ENCODE peak calls at places on chromosomes 12 and 14, in five cellular contexts. E is heart right ventricle, X is prostate gland, A is mesendoderm, I is psoas muscle. D is an unnamed sample.
A peak's percentile ranks its signal among the peaks of the same experiment; 100 is the strongest.

GRCh38 chr12:53298154-53298553 is 1.3 kb upstream of the MYG1 start:
- DNase-seq in E (no peak), X (no peak), A (no peak), I (no peak), D (no peak)

GRCh38 chr12:52969828-52970569 is 21.1 kb downstream of the KRT18 start:
- DNase-seq in E (no peak), X (peak; percentile 91), A (no peak), I (no peak), D (no peak)

GRCh38 chr12:2667716-2668440 is 126.9 kb upstream of the FKBP4 start:
- DNase-seq in E (no peak), X (no peak), A (no peak), I (no peak), D (no peak)

GRCh38 chr14:75258079-75258802 is 20.4 kb upstream of the FOS start:
- DNase-seq in E (no peak), X (peak; percentile 64), A (no peak), I (peak; percentile 87), D (no peak)

GRCh38 chr12:2396448-2396871 is 343.7 kb downstream of the CACNA1C start:
- DNase-seq in E (peak; percentile 48), X (peak; percentile 9), A (no peak), I (peak; percentile 51), D (no peak)

GRCh38 chr14:50452285-50452684 is 55.6 kb upstream of the CDKL1 start:
- DNase-seq in E (no peak), X (no peak), A (no peak), I (no peak), D (no peak)

GRCh38 chr12:40034712-40035111 is 71.2 kb downstream of the SLC2A13 start:
- DNase-seq in E (no peak), X (no peak), A (peak; percentile 51), I (no peak), D (no peak)

GRCh38 chr12:75058228-75058627 is 151.4 kb downstream of the KCNC2 start:
- DNase-seq in E (no peak), X (no peak), A (no peak), I (no peak), D (no peak)

GRCh38 chr12:131529196-131530040 is 181.5 kb upstream of the SFSWAP start:
- DNase-seq in E (no peak), X (no peak), A (no peak), I (no peak), D (no peak)

GRCh38 chr12:127411141-127411915 is 855.6 kb upstream of the TMEM132C start:
- DNase-seq in E (no peak), X (no peak), A (no peak), I (no peak), D (no peak)

GRCh38 chr12:44078273-44078672 is 242.4 kb downstream of the TMEM117 start:
- DNase-seq in E (no peak), X (no peak), A (no peak), I (no peak), D (no peak)

GRCh38 chr14:83425138-83425537 is 1891.5 kb upstream of the SEL1L start:
- DNase-seq in E (no peak), X (no peak), A (peak; percentile 13), I (no peak), D (no peak)

GRCh38 chr12:116202433-116202832 is 75.1 kb downstream of the MED13L start:
- DNase-seq in E (no peak), X (no peak), A (peak; percentile 50), I (no peak), D (no peak)

GRCh38 chr12:96329018-96329417 is 71.2 kb downstream of the CDK17 start:
- DNase-seq in E (no peak), X (no peak), A (no peak), I (no peak), D (no peak)
- H3K4me1 ChIP-seq in E (peaks cover 4% of the 10 kb centered on the region), X (no peaks in the 10 kb centered on the region), A (no peaks in the 10 kb centered on the region), I (peaks cover 14% of the 10 kb centered on the region), D (no peaks in the 10 kb centered on the region)

GRCh38 chr12:68097386-68097785 is 62.2 kb downstream of the IFNG start:
- DNase-seq in E (no peak), X (no peak), A (no peak), I (no peak), D (no peak)
- H3K4me3 ChIP-seq in E (no peak overlapping the region), X (no peak overlapping the region), A (no peak overlapping the region), I (peak overlapping the region; percentile 70), D (no peak overlapping the region)

GRCh38 chr14:54786816-54787215 is 115.8 kb downstream of the GCH1 start:
- DNase-seq in E (no peak), X (no peak), A (no peak), I (peak; percentile 72), D (no peak)
- H3K27ac ChIP-seq in E (peak overlapping the region; percentile 53), X (no peak overlapping the region), A (no peak overlapping the region), I (peak overlapping the region; percentile 97), D (no peak overlapping the region)

GRCh38 chr12:19169222-19169621 is 39.7 kb downstream of the PLEKHA5 start:
- DNase-seq in E (no peak), X (no peak), A (no peak), I (no peak), D (no peak)
- H3K4me1 ChIP-seq in E (peaks cover 23% of the 10 kb centered on the region), X (no peaks in the 10 kb centered on the region), A (peaks cover 12% of the 10 kb centered on the region), I (no peaks in the 10 kb centered on the region), D (no peaks in the 10 kb centered on the region)